ENCODE peak calls at places on chromosomes 4 and X, in ten cellular contexts. W is AG10803; J is mucosa of descending colon; D is stimulated activated CD8-positive, alpha-beta memory T cell treated with anti-CD3 and anti-CD28 coated beads, Interleukin-2, amount 100 ng/mL, for 1 hour; O is ACHN; Q is right lobe of liver; N is dermis blood vessel endothelial cell; R is GM23248; T is activated CD8-positive, alpha-beta memory T cell treated with anti-CD3 and anti-CD28 coated beads for 1 hour; I is activated CD8-positive, alpha-beta T cell treated with anti-CD3 and anti-CD28 coated beads, Interleukin-2, amount 10 ng/mL, durations not matched to agents 7 days and 5 days. H is an unnamed sample.

GRCh38 chr4:151953286-151953685 is 192.5 kb upstream of the GATB start:
- DNase-seq in W (no peak), J (no peak), D (no peak), O (no peak), Q (no peak), N (no peak), R (peak; percentile 58), T (no peak), I (no peak), H (no peak)

GRCh38 chrX:116009871-116010710 is 160.5 kb upstream of the AGTR2 start:
- DNase-seq in W (no peak), J (peak; percentile 2), D (no peak), O (no peak), Q (peak; percentile 76), N (no peak), R (no peak), T (no peak), I (no peak), H (no peak)

GRCh38 chrX:39152106-39152649 is 350.9 kb downstream of the MID1IP1 start:
- DNase-seq in W (no peak), J (peak; percentile 60), D (no peak), O (peak; percentile 2), Q (no peak), N (peak; percentile 20), R (peak; percentile 22), T (no peak), I (peak; percentile 45), H (no peak)

GRCh38 chr4:73520821-73521220 is 39.3 kb downstream of the AFM start:
- DNase-seq in W (peak; percentile 69), J (no peak), D (no peak), O (no peak), Q (no peak), N (no peak), R (peak; percentile 68), T (no peak), I (no peak), H (no peak)

GRCh38 chr4:151195801-151196200 is 81.2 kb upstream of the PRSS48 start:
- DNase-seq in W (peak; percentile 64), J (no peak), D (no peak), O (no peak), Q (no peak), N (peak; percentile 85), R (peak; percentile 86), T (no peak), I (no peak), H (no peak)

GRCh38 chr4:109979932-109980717 is 67.4 kb downstream of the EGF start:
- DNase-seq in W (peak; percentile 71), J (no peak), D (no peak), O (peak; percentile 35), Q (no peak), N (no peak), R (peak; percentile 85), T (no peak), I (no peak), H (no peak)

GRCh38 chr4:181204109-181204508 is 1039.1 kb upstream of the TENM3 start:
- DNase-seq in W (no peak), J (no peak), D (no peak), O (no peak), Q (no peak), N (no peak), R (no peak), T (no peak), I (no peak), H (no peak)

GRCh38 chrX:131854586-131854985 is 168.5 kb upstream of the STK26 start:
- DNase-seq in W (peak; percentile 1), J (no peak), D (no peak), O (peak; percentile 0), Q (no peak), N (peak; percentile 17), R (peak; percentile 34), T (no peak), I (no peak), H (peak; percentile 14)

GRCh38 chr4:110165382-110166285 is 32.8 kb downstream of the ELOVL6 start:
- DNase-seq in W (peak; percentile 64), J (peak; percentile 53), D (peak; percentile 21), O (peak; percentile 35), Q (no peak), N (peak; percentile 69), R (peak; percentile 89), T (peak; percentile 22), I (peak; percentile 85), H (peak; percentile 41)

GRCh38 chrX:30246769-30247489 is at the start of gene MAGEB1:
- DNase-seq in W (no peak), J (no peak), D (no peak), O (no peak), Q (no peak), N (no peak), R (no peak), T (no peak), I (no peak), H (no peak)

GRCh38 chr4:53899544-53900274 is 164.7 kb downstream of the CHIC2 start:
- DNase-seq in W (peak; percentile 94), J (no peak), D (no peak), O (no peak), Q (no peak), N (peak; percentile 24), R (peak; percentile 92), T (no peak), I (no peak), H (no peak)

GRCh38 chrX:134764202-134764785 is 106.0 kb upstream of the PLAC1 start:
- DNase-seq in W (no peak), J (no peak), D (no peak), O (peak; percentile 29), Q (no peak), N (peak; percentile 45), R (peak; percentile 24), T (no peak), I (no peak), H (peak; percentile 3)

GRCh38 chr4:77188498-77189187 is 31.6 kb downstream of the CCNG2 start:
- DNase-seq in W (no peak), J (no peak), D (no peak), O (no peak), Q (no peak), N (no peak), R (no peak), T (no peak), I (no peak), H (no peak)

GRCh38 chr4:62571494-62571893 is 1371.4 kb downstream of the ADGRL3 start:
- DNase-seq in W (no peak), J (peak; percentile 40), D (no peak), O (no peak), Q (no peak), N (no peak), R (no peak), T (no peak), I (no peak), H (no peak)

GRCh38 chr4:10006236-10006603 is 15.1 kb downstream of the SLC2A9 start:
- DNase-seq in W (peak; percentile 71), J (peak; percentile 81), D (no peak), O (peak; percentile 58), Q (peak; percentile 87), N (peak; percentile 86), R (peak; percentile 84), T (no peak), I (no peak), H (peak; percentile 14)

GRCh38 chrX:31323658-31324057 is 251.8 kb upstream of the FTHL17 start:
- DNase-seq in W (no peak), J (no peak), D (no peak), O (no peak), Q (no peak), N (no peak), R (no peak), T (no peak), I (no peak), H (no peak)

GRCh38 chr4:77074961-77075855 is 581 bp downstream of the CCNI start:
- DNase-seq in W (peak; percentile 69), J (peak; percentile 71), D (peak; percentile 48), O (peak; percentile 62), Q (peak; percentile 74), N (peak; percentile 87), R (peak; percentile 78), T (peak; percentile 55), I (peak; percentile 89), H (peak; percentile 83)

GRCh38 chrX:123138473-123138872 is 45.6 kb upstream of the GRIA3 start:
- DNase-seq in W (peak; percentile 77), J (no peak), D (no peak), O (no peak), Q (no peak), N (no peak), R (peak; percentile 66), T (no peak), I (no peak), H (no peak)

GRCh38 chr4:100679926-100680325 is 162.1 kb upstream of the EMCN start:
- DNase-seq in W (no peak), J (no peak), D (no peak), O (no peak), Q (no peak), N (peak; percentile 19), R (no peak), T (no peak), I (no peak), H (no peak)

GRCh38 chrX:154051210-154051810 is 31.6 kb upstream of the IRAK1 start:
- DNase-seq in W (peak; percentile 55), J (peak; percentile 90), D (peak; percentile 42), O (peak; percentile 39), Q (peak; percentile 61), N (peak; percentile 77), R (peak; percentile 67), T (peak; percentile 47), I (peak; percentile 79), H (peak; percentile 65)

GRCh38 chrX:17627026-17627425 is 110.3 kb upstream of the SCML1 start:
- DNase-seq in W (no peak), J (no peak), D (no peak), O (no peak), Q (no peak), N (peak; percentile 74), R (no peak), T (no peak), I (no peak), H (no peak)

GRCh38 chr4:15714616-15715015 is 11.8 kb downstream of the BST1 start:
- DNase-seq in W (peak; percentile 70), J (no peak), D (no peak), O (peak; percentile 72), Q (no peak), N (no peak), R (peak; percentile 35), T (no peak), I (no peak), H (no peak)

GRCh38 chrX:96621811-96622210 is 62.8 kb upstream of the DIAPH2 start:
- DNase-seq in W (peak; percentile 18), J (no peak), D (no peak), O (no peak), Q (no peak), N (no peak), R (no peak), T (no peak), I (no peak), H (no peak)

GRCh38 chrX:21996872-21997271 is 35.3 kb upstream of the PHEX start:
- DNase-seq in W (peak; percentile 60), J (no peak), D (no peak), O (no peak), Q (no peak), N (peak; percentile 27), R (peak; percentile 52), T (no peak), I (no peak), H (no peak)

GRCh38 chrX:108199691-108200090 is 108.1 kb downstream of the ATG4A start:
- DNase-seq in W (peak; percentile 6), J (peak; percentile 14), D (no peak), O (peak; percentile 54), Q (no peak), N (peak; percentile 63), R (peak; percentile 53), T (no peak), I (peak; percentile 19), H (no peak)

GRCh38 chr4:119666653-119667091 is 38.1 kb upstream of the PDE5A start:
- DNase-seq in W (no peak), J (no peak), D (no peak), O (no peak), Q (no peak), N (no peak), R (no peak), T (no peak), I (no peak), H (no peak)

GRCh38 chr4:803884-804283 is 22.0 kb downstream of the CPLX1 start:
- DNase-seq in W (no peak), J (no peak), D (no peak), O (no peak), Q (no peak), N (no peak), R (no peak), T (no peak), I (no peak), H (no peak)

GRCh38 chrX:8846271-8846670 is 45.1 kb upstream of the FAM9A start:
- DNase-seq in W (no peak), J (no peak), D (no peak), O (peak; percentile 86), Q (no peak), N (no peak), R (no peak), T (no peak), I (no peak), H (no peak)

H was measured in immature natural killer cell.